ENCODE peak calls at places on chromosomes 2 and 18, in six cellular contexts. One of them, this sample, is unnamed.

GRCh38 chr18:48802543-48803428 is 148.0 kb downstream of the SMAD7 start:
- DNase-seq in HL-60: no peak
- DNase-seq in Peyer's patch: peak; percentile 47
- DNase-seq in heart left ventricle: peak; percentile 27
- DNase-seq in lung: no peak
- DNase-seq in uterus: peak; percentile 14
- DNase-seq in this sample: no peak

GRCh38 chr2:59706729-59707128 is 846.7 kb downstream of the BCL11A start:
- DNase-seq in Peyer's patch: no peak
- DNase-seq in heart left ventricle: no peak
- DNase-seq in lung: no peak
- DNase-seq in uterus: no peak
- DNase-seq in HL-60: no peak
- DNase-seq in this sample: no peak

GRCh38 chr2:229045671-229046070 is 225.4 kb downstream of the PID1 start:
- DNase-seq in Peyer's patch: no peak
- DNase-seq in lung: no peak
- DNase-seq in uterus: no peak
- DNase-seq in HL-60: no peak
- DNase-seq in heart left ventricle: peak; percentile 70
- DNase-seq in this sample: no peak

GRCh38 chr2:112623913-112624777 is 21.6 kb upstream of the SLC20A1 start:
- DNase-seq in Peyer's patch: peak; percentile 78
- DNase-seq in uterus: no peak
- DNase-seq in lung: peak; percentile 48
- DNase-seq in heart left ventricle: peak; percentile 44
- DNase-seq in HL-60: no peak
- DNase-seq in this sample: peak; percentile 43

GRCh38 chr2:46967990-46968647 is 52.5 kb upstream of the MCFD2 start:
- DNase-seq in HL-60: no peak
- DNase-seq in Peyer's patch: peak; percentile 90
- DNase-seq in uterus: peak; percentile 79
- DNase-seq in lung: peak; percentile 86
- DNase-seq in heart left ventricle: peak; percentile 78
- DNase-seq in this sample: peak; percentile 85

GRCh38 chr2:19408592-19408991 is 50.2 kb upstream of the OSR1 start:
- DNase-seq in Peyer's patch: no peak
- DNase-seq in HL-60: no peak
- DNase-seq in heart left ventricle: no peak
- DNase-seq in lung: no peak
- DNase-seq in uterus: no peak
- DNase-seq in this sample: peak; percentile 4

GRCh38 chr2:201965550-201965949 is 68.1 kb upstream of the FZD7 start:
- DNase-seq in Peyer's patch: no peak
- DNase-seq in lung: no peak
- DNase-seq in HL-60: no peak
- DNase-seq in uterus: no peak
- DNase-seq in heart left ventricle: no peak
- DNase-seq in this sample: no peak

GRCh38 chr2:217517402-217517801 is 485.4 kb downstream of the TNS1 start:
- DNase-seq in heart left ventricle: no peak
- DNase-seq in uterus: no peak
- DNase-seq in Peyer's patch: no peak
- DNase-seq in HL-60: no peak
- DNase-seq in lung: no peak
- DNase-seq in this sample: no peak

GRCh38 chr2:230473378-230473777 is 57.4 kb downstream of the SP100 start:
- DNase-seq in HL-60: peak; percentile 38
- DNase-seq in Peyer's patch: peak; percentile 53
- DNase-seq in lung: no peak
- DNase-seq in heart left ventricle: no peak
- DNase-seq in uterus: no peak
- DNase-seq in this sample: no peak

GRCh38 chr18:73707035-73707434 is 440.6 kb downstream of the FBXO15 start:
- DNase-seq in uterus: no peak
- DNase-seq in Peyer's patch: no peak
- DNase-seq in lung: no peak
- DNase-seq in heart left ventricle: no peak
- DNase-seq in HL-60: no peak
- DNase-seq in this sample: no peak

GRCh38 chr2:122863516-122863915 is 1108.1 kb downstream of the TSN start:
- DNase-seq in HL-60: no peak
- DNase-seq in Peyer's patch: no peak
- DNase-seq in uterus: no peak
- DNase-seq in lung: no peak
- DNase-seq in heart left ventricle: no peak
- DNase-seq in this sample: no peak

GRCh38 chr2:66095820-66096219 is 339.1 kb upstream of the MEIS1 start:
- DNase-seq in uterus: no peak
- DNase-seq in heart left ventricle: no peak
- DNase-seq in HL-60: no peak
- DNase-seq in Peyer's patch: no peak
- DNase-seq in lung: no peak
- DNase-seq in this sample: no peak

GRCh38 chr2:24337958-24338357 is 22.4 kb downstream of the ITSN2 start:
- DNase-seq in Peyer's patch: no peak
- DNase-seq in heart left ventricle: no peak
- DNase-seq in uterus: no peak
- DNase-seq in lung: no peak
- DNase-seq in HL-60: no peak
- DNase-seq in this sample: no peak

GRCh38 chr2:73894877-73895276 is 2.1 kb downstream of the ACTG2 start:
- DNase-seq in lung: no peak
- DNase-seq in Peyer's patch: no peak
- DNase-seq in uterus: no peak
- DNase-seq in HL-60: no peak
- DNase-seq in heart left ventricle: no peak
- DNase-seq in this sample: no peak

GRCh38 chr2:53600835-53601234 is 166.8 kb upstream of the CHAC2 start:
- DNase-seq in heart left ventricle: no peak
- DNase-seq in Peyer's patch: no peak
- DNase-seq in uterus: no peak
- DNase-seq in HL-60: no peak
- DNase-seq in lung: no peak
- DNase-seq in this sample: no peak

GRCh38 chr2:30772021-30772705 is 35.1 kb downstream of the CAPN13 start:
- DNase-seq in uterus: no peak
- DNase-seq in Peyer's patch: no peak
- DNase-seq in HL-60: no peak
- DNase-seq in lung: no peak
- DNase-seq in heart left ventricle: no peak
- DNase-seq in this sample: no peak

DNA sequence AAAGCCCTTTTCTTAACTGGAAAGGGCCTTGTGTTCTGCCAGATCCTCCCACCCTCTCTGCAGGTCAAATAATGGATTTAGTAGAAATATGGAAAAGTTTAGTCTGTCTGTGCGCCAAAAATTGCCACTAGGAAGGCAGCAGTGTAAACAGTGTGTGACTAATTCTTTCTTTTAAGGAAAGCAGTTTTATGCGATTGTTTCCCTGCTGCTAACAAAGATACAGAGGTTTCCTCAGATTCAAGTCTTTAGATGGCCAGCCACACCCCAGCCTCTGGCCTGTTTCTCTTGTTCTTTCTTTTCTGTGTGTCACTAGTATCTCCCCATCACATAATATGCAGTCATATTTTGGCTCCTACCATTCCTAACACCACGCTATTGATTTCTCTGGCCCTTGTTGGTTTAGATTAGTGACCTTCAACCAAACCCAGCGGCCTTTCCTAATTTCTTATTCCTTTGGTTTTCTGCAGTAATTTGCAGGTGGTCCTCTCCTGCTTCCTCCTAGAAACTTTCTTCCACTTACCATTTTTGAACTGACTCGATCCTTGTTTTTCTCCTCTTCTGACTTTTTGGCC is 157.4 kb downstream of the LTBP1 start:
- DNase-seq in Peyer's patch: no peak
- DNase-seq in heart left ventricle: no peak
- DNase-seq in lung: no peak
- DNase-seq in HL-60: no peak
- DNase-seq in uterus: no peak
- DNase-seq in this sample: no peak
- H3K4me3 ChIP-seq in Peyer's patch: no peak overlapping the region
- H3K4me3 ChIP-seq in heart left ventricle: no peak overlapping the region
- H3K4me3 ChIP-seq in lung: no peak overlapping the region
- H3K4me3 ChIP-seq in HL-60: no peak overlapping the region
- H3K4me3 ChIP-seq in uterus: no peak overlapping the region
- H3K4me3 ChIP-seq in this sample: no peak overlapping the region

GRCh38 chr2:165691615-165692014 is 102.4 kb downstream of the GALNT3 start:
- DNase-seq in lung: no peak
- DNase-seq in Peyer's patch: no peak
- DNase-seq in uterus: peak; percentile 43
- DNase-seq in heart left ventricle: peak; percentile 55
- DNase-seq in HL-60: no peak
- DNase-seq in this sample: peak; percentile 37
- TF ChIP-seq CTCF in lung: no peak
- TF ChIP-seq CTCF in Peyer's patch: no peak
- TF ChIP-seq CTCF in uterus: no peak
- TF ChIP-seq CTCF in heart left ventricle: no peak
- TF ChIP-seq CTCF in HL-60: no peak
- TF ChIP-seq CTCF in this sample: peak; percentile 30

DNA sequence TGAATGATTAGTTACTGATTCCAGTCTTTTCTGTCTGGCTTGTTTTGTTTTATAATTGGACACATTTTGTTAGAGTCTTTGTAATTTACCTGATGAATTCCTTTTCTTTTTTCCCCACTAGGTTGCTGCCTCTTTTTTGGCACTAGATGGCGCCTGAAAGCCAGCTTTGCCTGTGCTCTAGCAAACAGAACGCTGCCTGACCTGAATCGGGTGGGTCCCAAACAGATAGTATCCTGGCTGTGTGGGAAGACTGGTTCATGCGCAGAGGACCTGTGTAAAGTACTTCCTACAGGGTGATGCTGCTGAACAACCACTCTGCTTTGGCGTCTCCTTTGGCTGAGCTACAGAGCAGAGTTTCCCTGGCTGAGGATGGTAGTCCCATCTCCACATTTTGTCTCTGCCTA is 288.2 kb downstream of the IKZF2 start:
- DNase-seq in Peyer's patch: peak; percentile 45
- DNase-seq in lung: no peak
- DNase-seq in uterus: no peak
- DNase-seq in heart left ventricle: no peak
- DNase-seq in HL-60: peak; percentile 61
- DNase-seq in this sample: no peak
- H3K4me3 ChIP-seq in Peyer's patch: no peak overlapping the region
- H3K4me3 ChIP-seq in lung: no peak overlapping the region
- H3K4me3 ChIP-seq in uterus: no peak overlapping the region
- H3K4me3 ChIP-seq in heart left ventricle: no peak overlapping the region
- H3K4me3 ChIP-seq in HL-60: no peak overlapping the region
- H3K4me3 ChIP-seq in this sample: no peak overlapping the region

DNA sequence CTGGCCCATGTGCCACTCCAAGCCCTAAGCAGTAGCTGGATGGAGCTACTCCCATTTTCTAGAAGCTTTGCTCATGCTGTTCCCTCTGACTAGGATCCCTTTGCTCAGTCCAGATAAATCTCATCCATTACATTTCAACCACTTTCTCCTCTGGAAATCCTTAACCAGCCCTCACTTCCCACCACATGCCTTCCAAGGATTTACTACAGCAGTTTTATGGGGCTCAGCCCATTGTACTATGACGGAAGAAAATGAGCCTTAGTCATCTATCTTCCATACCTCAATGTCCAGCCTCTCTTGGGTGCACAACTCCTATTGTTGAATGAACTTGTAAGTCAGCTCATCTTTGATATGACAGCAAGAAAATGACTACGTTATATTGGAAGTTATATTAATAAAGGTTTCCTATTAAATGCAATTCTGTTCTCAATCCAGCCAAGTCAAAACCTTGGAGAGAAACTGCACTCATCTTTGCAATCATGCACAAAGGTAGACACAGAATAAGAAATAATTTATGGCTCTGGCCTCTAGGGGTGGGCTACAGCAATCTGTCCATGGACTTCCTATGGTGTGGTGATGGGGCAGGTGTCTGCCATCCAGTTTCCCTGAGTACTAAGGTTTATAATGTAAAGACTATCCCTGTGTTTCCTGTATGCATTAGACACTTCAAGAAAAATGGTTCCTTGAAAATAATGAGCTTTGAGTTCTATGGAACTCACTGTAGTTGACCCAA is 3.4 kb downstream of the B4GALT6 start:
- DNase-seq in lung: no peak
- DNase-seq in Peyer's patch: no peak
- DNase-seq in heart left ventricle: no peak
- DNase-seq in HL-60: no peak
- DNase-seq in uterus: no peak
- DNase-seq in this sample: no peak
- TF ChIP-seq CTCF in lung: no peak
- TF ChIP-seq CTCF in Peyer's patch: peak; percentile 11
- TF ChIP-seq CTCF in heart left ventricle: no peak
- TF ChIP-seq CTCF in HL-60: no peak
- TF ChIP-seq CTCF in uterus: no peak
- TF ChIP-seq CTCF in this sample: no peak

GRCh38 chr2:13996527-13996926 is 636.0 kb upstream of the LRATD1 start:
- DNase-seq in lung: no peak
- DNase-seq in uterus: no peak
- DNase-seq in HL-60: no peak
- DNase-seq in Peyer's patch: no peak
- DNase-seq in heart left ventricle: no peak
- DNase-seq in this sample: no peak
- H3K4me3 ChIP-seq in lung: no peak overlapping the region
- H3K4me3 ChIP-seq in uterus: no peak overlapping the region
- H3K4me3 ChIP-seq in HL-60: no peak overlapping the region
- H3K4me3 ChIP-seq in Peyer's patch: no peak overlapping the region
- H3K4me3 ChIP-seq in heart left ventricle: no peak overlapping the region
- H3K4me3 ChIP-seq in this sample: no peak overlapping the region

DNA sequence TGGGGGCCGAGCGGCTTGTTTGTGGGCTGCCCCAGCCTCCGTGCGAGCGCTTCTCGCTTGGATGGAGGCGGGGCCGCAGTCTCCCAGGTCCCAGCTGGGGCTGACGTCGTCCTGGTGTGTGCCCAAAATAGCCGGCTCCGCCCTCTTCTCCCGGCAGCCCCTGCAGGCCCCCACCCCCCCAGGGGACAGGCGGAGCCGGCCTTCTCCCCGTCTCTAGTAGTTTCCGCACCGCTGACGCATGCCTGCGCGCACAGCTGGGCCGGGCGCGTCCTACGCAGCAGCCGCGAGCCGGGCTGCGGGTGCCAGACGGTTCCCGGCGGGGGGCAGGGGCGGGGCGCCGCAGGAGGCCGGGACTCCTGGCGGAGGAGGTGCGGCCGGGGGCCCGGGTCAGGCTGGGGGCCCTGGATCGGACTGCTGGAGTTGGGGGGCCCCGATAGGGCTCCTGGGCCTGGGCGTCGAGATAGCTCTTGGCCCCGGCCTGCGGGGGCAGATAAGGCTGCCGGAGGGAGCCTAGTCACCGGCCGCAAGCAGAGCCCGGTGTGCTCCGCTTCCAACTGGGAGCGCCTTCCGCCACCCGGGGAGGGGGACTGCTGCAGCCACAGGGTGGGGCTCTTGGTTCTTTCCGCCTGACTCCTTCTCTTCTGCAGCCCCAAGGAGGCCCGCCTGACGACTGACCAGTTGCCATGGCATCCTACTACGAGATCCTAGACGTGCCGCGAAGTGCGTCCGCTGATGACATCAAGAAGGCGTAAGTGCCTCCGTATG is at the start of gene DNAJB2:
- DNase-seq in lung: peak; percentile 98
- DNase-seq in HL-60: peak; percentile 98
- DNase-seq in heart left ventricle: peak; percentile 99
- DNase-seq in Peyer's patch: peak; percentile 100
- DNase-seq in uterus: peak; percentile 99
- DNase-seq in this sample: peak; percentile 96
- TF ChIP-seq CTCF in lung: no peak
- TF ChIP-seq CTCF in HL-60: no peak
- TF ChIP-seq CTCF in heart left ventricle: no peak
- TF ChIP-seq CTCF in Peyer's patch: no peak
- TF ChIP-seq CTCF in uterus: no peak
- TF ChIP-seq CTCF in this sample: peak; percentile 26